ENCODE peak calls at places on chromosome 11, in four cellular contexts. D is sciatic nerve; H is activated CD4-positive, CD25-positive, alpha-beta regulatory T cell; X is nephron progenitor cell. Q is an unnamed sample.

GRCh38 chr11:122140535-122140934 is 24.5 kb upstream of the BLID start:
- DNase-seq in D (no peak), H (no peak), X (no peak), Q (no peak)

GRCh38 chr11:86660011-86660595 is 12.3 kb downstream of the ME3 start:
- DNase-seq in D (no peak), H (no peak), X (no peak), Q (no peak)

GRCh38 chr11:11909727-11910126 is 68.0 kb downstream of the USP47 start:
- DNase-seq in D (no peak), H (no peak), X (no peak), Q (no peak)

GRCh38 chr11:105611414-105611813 is 1.5 kb downstream of the GRIA4 start:
- DNase-seq in D (no peak), H (no peak), X (no peak), Q (no peak)

GRCh38 chr11:20031155-20032001 is 128.9 kb downstream of the DBX1 start:
- DNase-seq in D (no peak), H (no peak), X (no peak), Q (no peak)

GRCh38 chr11:73869234-73869949 is 7.3 kb downstream of the COA4 start:
- DNase-seq in D (no peak), H (no peak), X (no peak), Q (no peak)

GRCh38 chr11:19498986-19499669 is 213.5 kb upstream of the NAV2 start:
- DNase-seq in D (no peak), H (no peak), X (peak), Q (no peak)

GRCh38 chr11:110838808-110839207 is 126.6 kb upstream of the ARHGAP20 start:
- DNase-seq in D (no peak), H (no peak), X (no peak), Q (no peak)

GRCh38 chr11:93234602-93235207 is 36.9 kb upstream of the SLC36A4 start:
- DNase-seq in D (peak), H (no peak), X (peak), Q (peak)

GRCh38 chr11:67290801-67291200 is 1.7 kb downstream of the ANKRD13D start:
- DNase-seq in D (no peak), H (no peak), X (no peak), Q (no peak)

GRCh38 chr11:1674194-1674878 is 22.7 kb upstream of the KRTAP5-6 start:
- DNase-seq in D (no peak), H (no peak), X (no peak), Q (no peak)

GRCh38 chr11:108606070-108606469 is 12.5 kb upstream of the EXPH5 start:
- DNase-seq in D (no peak), H (no peak), X (no peak), Q (no peak)

GRCh38 chr11:115170133-115170815 is 333.9 kb downstream of the CADM1 start:
- DNase-seq in D (no peak), H (no peak), X (peak), Q (no peak)

GRCh38 chr11:124238512-124238911 is 2.4 kb upstream of the OR8G1 start:
- DNase-seq in D (no peak), H (no peak), X (no peak), Q (no peak)

GRCh38 chr11:118658372-118659313 is 20.8 kb downstream of the TREH start:
- DNase-seq in D (peak), H (no peak), X (no peak), Q (no peak)

GRCh38 chr11:97022942-97023341 is 633.1 kb downstream of the JRKL start:
- DNase-seq in D (no peak), H (no peak), X (no peak), Q (no peak)

GRCh38 chr11:129766858-129767604 is 48.6 kb upstream of the TMEM45B start:
- DNase-seq in D (no peak), H (no peak), X (peak), Q (no peak)

GRCh38 chr11:86949995-86950993 is 4.9 kb downstream of the FZD4 start:
- DNase-seq in D (no peak), H (no peak), X (no peak), Q (no peak)

GRCh38 chr11:84763931-84764330 is 863.2 kb downstream of the DLG2 start:
- DNase-seq in D (no peak), H (no peak), X (no peak), Q (no peak)

GRCh38 chr11:10002221-10002620 is 291.8 kb downstream of the SBF2 start:
- DNase-seq in D (no peak), H (no peak), X (no peak), Q (no peak)

GRCh38 chr11:69489746-69490365 is 8.4 kb downstream of the LINC01488 start:
- DNase-seq in D (no peak), H (no peak), X (no peak), Q (no peak)

GRCh38 chr11:64123102-64123434 is 42.8 kb downstream of the MACROD1 start:
- DNase-seq in D (no peak), H (no peak), X (no peak), Q (no peak)

GRCh38 chr11:74739546-74740270 is 8.5 kb upstream of the CHRDL2 start:
- DNase-seq in D (no peak), H (no peak), X (peak), Q (peak)

GRCh38 chr11:1840780-1841480 is 2.1 kb downstream of the TNNI2 start:
- DNase-seq in D (no peak), H (no peak), X (no peak), Q (no peak)

GRCh38 chr11:102452461-102453285 is at the start of gene TMEM123:
- DNase-seq in D (peak), H (peak), X (peak), Q (peak)

GRCh38 chr11:98874050-98874449 is 146.7 kb upstream of the CNTN5 start:
- DNase-seq in D (no peak), H (no peak), X (no peak), Q (no peak)

GRCh38 chr11:73322111-73322985 is 14.3 kb downstream of the ARHGEF17 start:
- DNase-seq in D (no peak), H (no peak), X (no peak), Q (no peak)

GRCh38 chr11:72446929-72447753 is 12.8 kb upstream of the CLPB start:
- DNase-seq in D (no peak), H (no peak), X (no peak), Q (peak)

GRCh38 chr11:125626381-125626950 is 1.5 kb downstream of the CHEK1 start:
- DNase-seq in D (no peak), H (peak), X (no peak), Q (no peak)

GRCh38 chr11:112285918-112286317 is 25.3 kb upstream of the PLET1 start:
- DNase-seq in D (no peak), H (no peak), X (no peak), Q (no peak)

GRCh38 chr11:62137881-62138629 is 14.2 kb downstream of the INCENP start:
- DNase-seq in D (no peak), H (no peak), X (no peak), Q (no peak)

GRCh38 chr11:7275133-7275532 is 23.4 kb downstream of the SYT9 start:
- DNase-seq in D (no peak), H (no peak), X (no peak), Q (no peak)

GRCh38 chr11:123783536-123783935 is 22.6 kb downstream of the OR6M1 start:
- DNase-seq in D (no peak), H (no peak), X (no peak), Q (no peak)

GRCh38 chr11:31813242-31813960 is 2.3 kb upstream of the PAX6 start:
- DNase-seq in D (no peak), H (no peak), X (no peak), Q (no peak)

GRCh38 chr11:44609028-44609782 is 43.7 kb downstream of the CD82 start:
- DNase-seq in D (no peak), H (no peak), X (no peak), Q (no peak)

GRCh38 chr11:62400760-62401159 is 18.1 kb upstream of the SCGB1A1 start:
- DNase-seq in D (peak), H (no peak), X (no peak), Q (no peak)

GRCh38 chr11:112128483-112129121 is 35.3 kb downstream of the IL18 start:
- DNase-seq in D (peak), H (no peak), X (no peak), Q (no peak)

GRCh38 chr11:66845876-66846212 is 2.6 kb downstream of the RCE1 start:
- DNase-seq in D (peak), H (no peak), X (no peak), Q (no peak)

GRCh38 chr11:76656571-76657081 is 13.9 kb downstream of the LRRC32 start:
- DNase-seq in D (peak), H (no peak), X (no peak), Q (no peak)

Q was measured in NCI-H1048.